ENCODE peak calls at places on chromosomes 5 and 9, in five cellular contexts. G is spleen, R is testis, V is K562, K is ovary. X is an unnamed sample.

GRCh38 chr5:112921833-112922817 is at the start of gene REEP5:
- DNase-seq in V (peak; percentile 90), G (peak; percentile 98), K (peak; percentile 83), R (peak; percentile 82), X (peak; percentile 81)

GRCh38 chr5:178113141-178113787 is at the start of gene N4BP3:
- DNase-seq in G (peak; percentile 92), R (peak; percentile 49), K (peak; percentile 50), V (peak; percentile 90), X (peak; percentile 42)

GRCh38 chr9:34463098-34463900 is 4.7 kb downstream of the DNAI1 start:
- DNase-seq in V (peak; percentile 19), K (no peak), R (no peak), G (no peak), X (peak; percentile 11)

GRCh38 chr9:22079873-22080341 is 70.8 kb upstream of the CDKN2B start:
- DNase-seq in K (no peak), R (peak; percentile 43), V (no peak), G (no peak), X (no peak)

GRCh38 chr5:133892774-133893173 is 75.7 kb downstream of the C5orf15 start:
- DNase-seq in R (no peak), G (peak; percentile 40), V (no peak), K (no peak), X (no peak)

GRCh38 chr5:174811438-174811837 is 87.1 kb downstream of the MSX2 start:
- DNase-seq in R (no peak), K (no peak), G (no peak), V (no peak), X (no peak)

GRCh38 chr5:90792725-90793124 is 234.1 kb downstream of the ADGRV1 start:
- DNase-seq in K (no peak), R (peak; percentile 69), V (no peak), G (no peak), X (no peak)

GRCh38 chr5:4994994-4995393 is 145.1 kb upstream of the ADAMTS16 start:
- DNase-seq in V (no peak), R (no peak), G (no peak), K (no peak), X (no peak)

GRCh38 chr5:15992918-15993317 is 186.7 kb downstream of the MARCHF11 start:
- DNase-seq in G (no peak), R (no peak), K (no peak), V (no peak), X (peak; percentile 27)

GRCh38 chr5:59152701-59153245 is 569.9 kb downstream of the RAB3C start:
- DNase-seq in G (no peak), K (no peak), V (no peak), R (no peak), X (no peak)

GRCh38 chr5:54902817-54903473 is 82.4 kb downstream of the ESM1 start:
- DNase-seq in V (no peak), R (no peak), G (no peak), K (no peak), X (no peak)

GRCh38 chr5:149809919-149810691 is 80.0 kb downstream of the PPARGC1B start:
- DNase-seq in K (no peak), R (no peak), V (no peak), G (peak; percentile 64), X (no peak)

GRCh38 chr9:6692433-6692832 is 46.9 kb upstream of the GLDC start:
- DNase-seq in R (no peak), G (no peak), V (no peak), K (no peak), X (no peak)

GRCh38 chr9:19232117-19232829 is 1.8 kb downstream of the DENND4C start:
- DNase-seq in G (no peak), K (no peak), V (peak; percentile 16), R (no peak), X (no peak)

GRCh38 chr9:89677696-89678393 is 73.0 kb downstream of the GADD45G start:
- DNase-seq in G (no peak), V (no peak), K (peak; percentile 54), R (peak; percentile 65), X (no peak)

GRCh38 chr5:150562832-150563231 is 54.9 kb downstream of the NDST1 start:
- DNase-seq in V (peak; percentile 57), R (peak; percentile 58), G (no peak), K (no peak), X (peak; percentile 45)

GRCh38 chr5:65823820-65824445 is 101.9 kb downstream of the NLN start:
- DNase-seq in K (no peak), G (no peak), R (no peak), V (no peak), X (no peak)

GRCh38 chr9:33124046-33124445 is 43.1 kb downstream of the B4GALT1 start:
- DNase-seq in R (no peak), K (no peak), G (peak; percentile 57), V (no peak), X (no peak)

GRCh38 chr5:146042628-146043279 is 62.6 kb downstream of the PLAC8L1 start:
- DNase-seq in G (no peak), V (peak; percentile 68), R (no peak), K (no peak), X (no peak)

GRCh38 chr5:137395011-137395755 is 103.9 kb downstream of the SPOCK1 start:
- DNase-seq in K (no peak), R (no peak), V (no peak), G (no peak), X (no peak)

GRCh38 chr9:87567566-87567965 is 69.9 kb downstream of the DAPK1 start:
- DNase-seq in K (no peak), V (peak; percentile 28), R (no peak), G (no peak), X (no peak)

DNA sequence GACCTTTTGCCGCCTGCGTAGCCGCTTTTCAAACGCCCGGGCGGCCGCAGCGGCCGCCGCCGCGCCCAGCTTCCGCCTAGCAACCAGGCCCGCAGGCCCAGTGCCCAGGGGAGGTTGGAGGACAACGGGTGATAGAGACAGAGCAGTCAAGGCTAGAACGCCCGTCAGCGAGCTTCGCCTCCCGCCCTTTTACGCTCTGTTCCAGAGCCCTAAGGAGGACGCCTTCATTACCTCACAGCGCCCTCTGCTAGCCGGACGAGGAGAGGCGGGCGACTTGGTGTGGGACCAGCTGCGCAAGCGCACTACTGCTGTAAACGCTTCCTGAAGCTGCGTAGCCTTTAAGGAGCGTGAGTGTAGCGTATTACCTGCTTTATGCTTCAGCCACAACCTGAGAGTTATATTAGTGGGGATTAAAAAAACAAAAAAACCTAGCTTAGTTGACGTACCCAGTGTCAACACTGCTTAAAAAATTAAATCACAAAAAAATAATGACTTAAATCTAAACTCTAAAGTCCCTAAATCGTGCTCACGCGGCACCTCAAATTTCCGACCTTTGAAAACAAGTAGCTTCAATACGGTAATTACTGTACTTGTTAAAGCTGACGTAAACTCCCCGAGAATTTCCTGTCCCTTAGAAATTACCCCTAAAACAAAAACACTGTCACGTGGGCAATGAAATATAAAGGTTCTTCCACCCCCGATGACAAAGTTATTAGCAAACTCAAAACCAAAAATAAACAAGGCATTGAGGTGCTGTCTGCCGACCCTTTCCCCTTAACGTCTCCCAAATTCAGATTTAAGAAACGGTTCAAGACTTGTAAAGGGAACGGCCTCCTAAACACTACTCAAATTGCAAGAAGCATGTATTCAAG is at the start of gene CEP120:
- DNase-seq in V (peak; percentile 99), K (peak; percentile 97), R (peak; percentile 99), G (peak; percentile 100), X (peak; percentile 98)
- TF ChIP-seq POLR2A in V (peak; percentile 86), K (peak; percentile 78), R (peak; percentile 16), G (peak; percentile 70), X (peak; percentile 80)

GRCh38 chr9:135990468-135991429 is 29.6 kb upstream of the UBAC1 start:
- DNase-seq in R (no peak), K (no peak), G (peak; percentile 86), V (peak; percentile 92), X (no peak)

GRCh38 chr9:135988493-135988892 is 27.3 kb upstream of the UBAC1 start:
- DNase-seq in G (no peak), R (no peak), K (no peak), V (no peak), X (no peak)

GRCh38 chr9:135991771-135992170 is 30.6 kb upstream of the UBAC1 start:
- DNase-seq in G (no peak), V (no peak), K (no peak), R (no peak), X (no peak)

GRCh38 chr9:135989157-135989556 is 28.0 kb upstream of the UBAC1 start:
- DNase-seq in V (no peak), R (no peak), K (no peak), G (no peak), X (no peak)

DNA sequence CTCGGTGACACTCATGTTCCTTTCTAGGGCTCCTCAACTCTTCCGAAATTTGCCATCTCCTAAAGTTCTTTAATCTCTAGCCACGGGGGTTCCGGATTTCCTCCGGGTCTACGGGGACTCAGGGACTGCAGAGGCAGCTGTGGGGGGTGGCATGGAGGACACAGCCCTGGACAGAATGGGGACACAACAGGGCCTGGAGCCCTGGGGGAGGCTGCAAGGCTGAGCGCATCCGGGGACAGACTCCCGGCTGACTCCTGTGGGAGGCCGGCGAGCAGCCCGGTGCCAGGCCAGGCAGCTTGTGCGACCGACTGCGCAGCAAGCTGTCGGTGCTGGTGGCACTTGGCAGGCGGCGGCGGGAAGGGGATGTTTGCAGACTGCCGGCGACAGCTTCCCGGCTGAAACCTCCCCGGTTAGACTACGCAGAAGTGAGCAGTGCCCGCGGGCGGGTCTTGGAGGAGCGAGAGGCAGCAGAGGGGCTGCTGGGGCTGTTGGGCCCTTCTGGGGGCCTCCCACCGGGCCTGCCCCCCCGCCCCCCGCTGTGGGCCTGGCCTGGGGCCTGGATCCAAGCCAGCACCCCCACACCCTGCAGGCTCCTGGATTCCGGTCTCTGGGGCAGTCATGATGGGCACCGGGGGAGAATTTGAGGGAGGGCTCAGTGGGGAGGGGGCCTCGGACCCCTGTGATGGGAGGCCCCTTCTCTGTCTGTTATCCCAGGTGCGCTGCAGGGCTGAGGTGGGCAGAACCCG is 28.7 kb upstream of the UBAC1 start:
- DNase-seq in G (peak; percentile 87), K (peak; percentile 34), R (no peak), V (no peak), X (no peak)
- H3K27ac ChIP-seq in G (peak overlapping the region; percentile 93), K (no peak overlapping the region), R (no peak overlapping the region), V (no peak overlapping the region), X (no peak overlapping the region)

GRCh38 chr5:74639538-74640449 is 734 bp downstream of the ENC1 start:
- DNase-seq in K (peak; percentile 62), V (peak; percentile 39), G (no peak), R (peak; percentile 31), X (peak; percentile 44)

GRCh38 chr5:74642543-74642863 is 2.0 kb upstream of the ENC1 start:
- DNase-seq in K (no peak), R (no peak), V (no peak), G (no peak), X (no peak)

GRCh38 chr5:74640450-74641013 is at the start of gene ENC1:
- DNase-seq in R (peak; percentile 90), V (peak; percentile 82), G (peak; percentile 99), K (peak; percentile 83), X (peak; percentile 48)

GRCh38 chr5:74641778-74642542 is 1.4 kb upstream of the ENC1 start:
- DNase-seq in G (peak; percentile 86), K (peak; percentile 46), R (peak; percentile 75), V (peak; percentile 55), X (peak; percentile 82)

GRCh38 chr5:74641014-74641777 is 668 bp upstream of the ENC1 start:
- DNase-seq in K (peak; percentile 78), V (peak; percentile 50), G (peak; percentile 93), R (peak; percentile 90), X (peak; percentile 93)
- TF ChIP-seq POLR2A in K (no peak), V (no peak), G (no peak), R (no peak), X (peak; percentile 8)

DNA sequence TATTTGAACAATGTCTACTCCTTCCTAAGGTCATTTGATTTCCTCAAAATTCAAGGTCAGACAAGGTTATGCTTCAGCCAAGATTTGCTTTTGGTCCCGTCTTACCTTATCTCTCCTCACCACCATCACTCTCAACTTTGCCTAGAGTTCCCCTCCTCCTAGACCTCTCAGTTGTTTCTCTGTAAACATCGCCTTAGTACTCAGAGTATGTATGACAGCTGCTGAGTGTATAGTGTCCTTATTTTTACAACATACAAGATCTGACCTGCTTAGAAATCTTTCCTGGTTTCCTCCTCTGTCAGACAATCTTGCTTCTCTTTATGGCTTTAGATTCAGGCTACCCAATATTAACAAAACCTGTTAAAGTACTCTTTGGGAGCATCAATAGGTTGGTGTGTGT is 50.0 kb upstream of the C6 start:
- DNase-seq in K (no peak), G (no peak), R (no peak), V (no peak), X (no peak)
- H3K27ac ChIP-seq in K (no peak overlapping the region), G (peak overlapping the region; percentile 78), R (peak overlapping the region; percentile 62), V (no peak overlapping the region), X (no peak overlapping the region)

X was measured in A549.